ENCODE peak calls at places on chromosomes 7 and 10, in four cellular contexts. J is epithelial cell of esophagus, C is GM10248, D is mesendoderm. S is an unnamed sample.

GRCh38 chr10:71767420-71768035 is 5.8 kb downstream of the VSIR start:
- DNase-seq in J (no peak), C (no peak), D (no peak), S (peak; percentile 89)

GRCh38 chr7:118239014-118239413 is 14.5 kb downstream of the ANKRD7 start:
- DNase-seq in J (no peak), C (no peak), D (peak; percentile 68), S (no peak)

GRCh38 chr10:110068780-110069179 is 61.0 kb downstream of the ADD3 start:
- DNase-seq in J (no peak), C (no peak), D (no peak), S (no peak)

GRCh38 chr10:30384791-30385201 is 35.7 kb upstream of the MTPAP start:
- DNase-seq in J (peak; percentile 69), C (no peak), D (peak; percentile 58), S (peak; percentile 10)

GRCh38 chr7:70719120-70719519 is 412.8 kb upstream of the GALNT17 start:
- DNase-seq in J (no peak), C (no peak), D (no peak), S (no peak)

GRCh38 chr10:29731760-29732159 is 97.0 kb upstream of the SVIL start:
- DNase-seq in J (no peak), C (no peak), D (no peak), S (no peak)

GRCh38 chr7:45084336-45084735 is 4.4 kb downstream of the NACAD start:
- DNase-seq in J (no peak), C (no peak), D (no peak), S (no peak)

GRCh38 chr10:22308390-22308789 is 7.8 kb upstream of the COMMD3 start:
- DNase-seq in J (peak; percentile 76), C (peak; percentile 59), D (no peak), S (no peak)

GRCh38 chr10:112461029-112461887 is 14.2 kb downstream of the VTI1A start:
- DNase-seq in J (peak; percentile 79), C (no peak), D (peak; percentile 83), S (no peak)

GRCh38 chr10:65275296-65275695 is 1650.5 kb upstream of the LRRTM3 start:
- DNase-seq in J (no peak), C (no peak), D (no peak), S (no peak)

S was measured in small intestine.